ENCODE peak calls at places on chromosomes 16 and 17, in ten cellular contexts. G is substantia nigra, R is T-helper 1 cell, T is esophagus squamous epithelium, L is NCI-H2029, K is hippocampal formation, F is G401, Y is uterus, N is breast epithelium, X is ovary. I is an unnamed sample.

GRCh38 chr16:49980166-49980565 is 44.9 kb upstream of the CNEP1R1 start:
- DNase-seq in Y (no peak), L (no peak), X (no peak), G (no peak), F (no peak), R (no peak), N (no peak), K (no peak), T (no peak), I (no peak)

GRCh38 chr16:2486645-2487516 is 12.0 kb downstream of the TBC1D24 start:
- DNase-seq in N (peak), R (peak), L (no peak), G (no peak), F (peak), K (peak), T (no peak), X (no peak), Y (no peak), I (peak)

GRCh38 chr16:51159864-51160263 is 8.8 kb upstream of the SALL1 start:
- DNase-seq in X (no peak), K (no peak), N (no peak), G (no peak), R (no peak), F (no peak), T (no peak), L (no peak), Y (no peak), I (no peak)

GRCh38 chr16:24917236-24917635 is 71.5 kb downstream of the SLC5A11 start:
- DNase-seq in N (no peak), T (no peak), K (no peak), R (no peak), Y (no peak), F (no peak), X (no peak), L (no peak), G (no peak), I (no peak)

GRCh38 chr16:68289621-68290329 is 21.0 kb downstream of the SLC7A6OS start:
- DNase-seq in X (no peak), T (no peak), N (no peak), R (no peak), F (no peak), Y (no peak), G (no peak), K (no peak), L (no peak), I (no peak)

GRCh38 chr17:45740553-45741330 is 43.4 kb upstream of the CRHR1 start:
- DNase-seq in G (peak), R (no peak), K (peak), X (no peak), T (no peak), Y (peak), N (no peak), L (peak), F (peak), I (peak)

GRCh38 chr16:84482001-84482891 is 22.2 kb downstream of the MEAK7 start:
- DNase-seq in Y (no peak), N (no peak), G (no peak), X (no peak), R (no peak), T (no peak), K (no peak), F (peak), L (no peak), I (peak)

GRCh38 chr17:63974594-63975192 is 2.0 kb upstream of the SCN4A start:
- DNase-seq in L (no peak), G (no peak), F (no peak), K (no peak), T (no peak), X (no peak), N (no peak), R (no peak), Y (no peak), I (no peak)

GRCh38 chr16:49601541-49601940 is 227.9 kb downstream of the C16orf78 start:
- DNase-seq in K (no peak), N (no peak), Y (no peak), R (no peak), T (no peak), F (no peak), X (no peak), L (no peak), G (no peak), I (no peak)

GRCh38 chr17:43003542-43004172 is 2.9 kb upstream of the IFI35 start:
- DNase-seq in R (no peak), G (no peak), L (no peak), F (peak), N (no peak), T (no peak), K (no peak), X (no peak), Y (no peak), I (no peak)

GRCh38 chr17:65283704-65284103 is 146.5 kb downstream of the RGS9 start:
- DNase-seq in F (no peak), N (no peak), T (no peak), L (no peak), K (no peak), G (no peak), R (no peak), X (no peak), Y (no peak), I (no peak)

GRCh38 chr16:67547423-67548264 is 14.7 kb upstream of the CTCF start:
- DNase-seq in R (peak), K (no peak), X (peak), N (no peak), L (no peak), T (no peak), Y (no peak), F (no peak), G (no peak), I (no peak)

GRCh38 chr17:33202011-33202410 is 91.1 kb downstream of the ASIC2 start:
- DNase-seq in R (no peak), X (no peak), G (no peak), K (no peak), Y (no peak), N (no peak), L (no peak), T (no peak), F (peak), I (no peak)

GRCh38 chr17:2094891-2095535 is 40.1 kb downstream of the HIC1 start:
- DNase-seq in L (peak), R (no peak), T (no peak), G (no peak), Y (peak), K (no peak), N (peak), X (no peak), F (peak), I (peak)

GRCh38 chr17:909642-910323 is 69.8 kb downstream of the NXN start:
- DNase-seq in R (no peak), Y (peak), N (no peak), T (no peak), F (no peak), X (no peak), L (no peak), K (no peak), G (no peak), I (no peak)

GRCh38 chr17:77644981-77645380 is 313.5 kb upstream of the TNRC6C start:
- DNase-seq in T (no peak), F (no peak), N (no peak), L (no peak), X (no peak), G (no peak), Y (no peak), K (no peak), R (peak), I (no peak)

GRCh38 chr16:56860226-56861020 is 4.6 kb upstream of the SLC12A3 start:
- DNase-seq in K (no peak), X (no peak), L (no peak), T (no peak), F (no peak), G (no peak), N (no peak), Y (no peak), R (no peak), I (no peak)

GRCh38 chr17:40291311-40291710 is 3.6 kb downstream of the CDC6 start:
- DNase-seq in G (no peak), F (no peak), L (no peak), K (no peak), T (no peak), R (no peak), Y (no peak), N (no peak), X (no peak), I (no peak)

GRCh38 chr16:31182391-31182790 is 2.5 kb downstream of the FUS start:
- DNase-seq in N (no peak), F (no peak), L (no peak), Y (no peak), G (no peak), T (no peak), K (no peak), R (no peak), X (no peak), I (no peak)

GRCh38 chr16:23137256-23137655 is 12.0 kb downstream of the USP31 start:
- DNase-seq in G (no peak), R (no peak), F (no peak), X (no peak), T (no peak), Y (no peak), K (no peak), L (no peak), N (no peak), I (no peak)

GRCh38 chr16:81094771-81095251 is 1.4 kb downstream of the GCSH start:
- DNase-seq in X (no peak), N (no peak), K (no peak), G (no peak), R (no peak), L (no peak), T (no peak), F (peak), Y (no peak), I (no peak)

GRCh38 chr17:45429338-45430005 is 3.2 kb downstream of the ARHGAP27 start:
- DNase-seq in G (no peak), Y (no peak), N (no peak), F (no peak), K (no peak), X (no peak), T (no peak), R (no peak), L (no peak), I (no peak)

GRCh38 chr16:50449800-50450199 is 81.0 kb upstream of the BRD7 start:
- DNase-seq in K (no peak), F (peak), X (no peak), R (no peak), T (no peak), L (no peak), G (no peak), N (no peak), Y (no peak), I (peak)

GRCh38 chr17:14123579-14124278 is 54.4 kb downstream of the COX10 start:
- DNase-seq in K (no peak), G (no peak), N (no peak), Y (no peak), L (no peak), F (no peak), R (no peak), T (no peak), X (no peak), I (no peak)

GRCh38 chr16:33059206-33059605 is 134.8 kb upstream of the TP53TG3C start:
- DNase-seq in X (no peak), G (no peak), F (no peak), L (no peak), R (no peak), N (no peak), Y (no peak), K (no peak), T (no peak), I (no peak)

I was measured in cerebellum.